ENCODE peak calls at places on chromosome 18, in five cellular contexts. P is HepG2, M is body of pancreas, Q is spleen, Y is testis. K is an unnamed sample.

GRCh38 chr18:69947361-69948106 is at the start of gene CD226:
- DNase-seq in P (no peak), M (no peak), Q (no peak), Y (no peak), K (no peak)

GRCh38 chr18:3486514-3486913 is 36.5 kb downstream of the TGIF1 start:
- DNase-seq in P (no peak), M (no peak), Q (peak; percentile 77), Y (no peak), K (no peak)

GRCh38 chr18:74115046-74115445 is 32.6 kb downstream of the FBXO15 start:
- DNase-seq in P (no peak), M (no peak), Q (peak; percentile 43), Y (no peak), K (no peak)

GRCh38 chr18:36212301-36212977 is 25.1 kb downstream of the MOCOS start:
- DNase-seq in P (no peak), M (no peak), Q (peak; percentile 59), Y (peak; percentile 29), K (no peak)

GRCh38 chr18:58581265-58581664 is 47.6 kb downstream of the ALPK2 start:
- DNase-seq in P (no peak), M (no peak), Q (no peak), Y (no peak), K (no peak)

GRCh38 chr18:59141294-59142068 is 1.8 kb downstream of the SEC11C start:
- DNase-seq in P (peak; percentile 97), M (no peak), Q (no peak), Y (no peak), K (no peak)

GRCh38 chr18:23862071-23862470 is 152.5 kb upstream of the TTC39C start:
- DNase-seq in P (no peak), M (no peak), Q (no peak), Y (no peak), K (no peak)

GRCh38 chr18:74994502-74995403 is 214.2 kb downstream of the PTGR3 start:
- DNase-seq in P (no peak), M (no peak), Q (no peak), Y (no peak), K (no peak)

GRCh38 chr18:48136051-48136543 is 205.6 kb upstream of the SMAD2 start:
- DNase-seq in P (no peak), M (peak; percentile 28), Q (peak; percentile 75), Y (peak; percentile 42), K (peak; percentile 61)

GRCh38 chr18:75290737-75291358 is 80.3 kb downstream of the TSHZ1 start:
- DNase-seq in P (peak; percentile 78), M (no peak), Q (no peak), Y (no peak), K (no peak)

GRCh38 chr18:3901811-3902210 is 451.8 kb downstream of the TGIF1 start:
- DNase-seq in P (no peak), M (no peak), Q (no peak), Y (no peak), K (no peak)

GRCh38 chr18:70337139-70337972 is 48.5 kb downstream of the SOCS6 start:
- DNase-seq in P (peak; percentile 81), M (peak; percentile 21), Q (no peak), Y (no peak), K (peak; percentile 33)

GRCh38 chr18:3248670-3249359 is 1.2 kb downstream of the MYL12A start:
- DNase-seq in P (peak; percentile 61), M (peak; percentile 53), Q (no peak), Y (peak; percentile 40), K (no peak)

GRCh38 chr18:55501594-55502345 is 86.2 kb downstream of the TCF4 start:
- DNase-seq in P (no peak), M (no peak), Q (no peak), Y (no peak), K (no peak)

GRCh38 chr18:6920099-6920955 is 190.8 kb downstream of the ARHGAP28 start:
- DNase-seq in P (peak; percentile 61), M (peak; percentile 82), Q (no peak), Y (peak; percentile 82), K (peak; percentile 77)

GRCh38 chr18:63443820-63444219 is 21.5 kb upstream of the VPS4B start:
- DNase-seq in P (no peak), M (no peak), Q (no peak), Y (no peak), K (no peak)

GRCh38 chr18:69250305-69251151 is 150.2 kb upstream of the DOK6 start:
- DNase-seq in P (no peak), M (peak; percentile 3), Q (no peak), Y (no peak), K (no peak)

GRCh38 chr18:57137847-57138246 is 9.0 kb upstream of the BOD1L2 start:
- DNase-seq in P (no peak), M (no peak), Q (no peak), Y (no peak), K (no peak)
- TF ChIP-seq POLR2A in P (no peak), M (no peak), Q (no peak), Y (no peak), K (no peak)

GRCh38 chr18:8684577-8684976 is 20.8 kb upstream of the MTCL1 start:
- DNase-seq in P (no peak), M (no peak), Q (no peak), Y (no peak), K (no peak)
- TF ChIP-seq POLR2A in P (no peak), M (no peak), Q (no peak), Y (no peak), K (no peak)

DNA sequence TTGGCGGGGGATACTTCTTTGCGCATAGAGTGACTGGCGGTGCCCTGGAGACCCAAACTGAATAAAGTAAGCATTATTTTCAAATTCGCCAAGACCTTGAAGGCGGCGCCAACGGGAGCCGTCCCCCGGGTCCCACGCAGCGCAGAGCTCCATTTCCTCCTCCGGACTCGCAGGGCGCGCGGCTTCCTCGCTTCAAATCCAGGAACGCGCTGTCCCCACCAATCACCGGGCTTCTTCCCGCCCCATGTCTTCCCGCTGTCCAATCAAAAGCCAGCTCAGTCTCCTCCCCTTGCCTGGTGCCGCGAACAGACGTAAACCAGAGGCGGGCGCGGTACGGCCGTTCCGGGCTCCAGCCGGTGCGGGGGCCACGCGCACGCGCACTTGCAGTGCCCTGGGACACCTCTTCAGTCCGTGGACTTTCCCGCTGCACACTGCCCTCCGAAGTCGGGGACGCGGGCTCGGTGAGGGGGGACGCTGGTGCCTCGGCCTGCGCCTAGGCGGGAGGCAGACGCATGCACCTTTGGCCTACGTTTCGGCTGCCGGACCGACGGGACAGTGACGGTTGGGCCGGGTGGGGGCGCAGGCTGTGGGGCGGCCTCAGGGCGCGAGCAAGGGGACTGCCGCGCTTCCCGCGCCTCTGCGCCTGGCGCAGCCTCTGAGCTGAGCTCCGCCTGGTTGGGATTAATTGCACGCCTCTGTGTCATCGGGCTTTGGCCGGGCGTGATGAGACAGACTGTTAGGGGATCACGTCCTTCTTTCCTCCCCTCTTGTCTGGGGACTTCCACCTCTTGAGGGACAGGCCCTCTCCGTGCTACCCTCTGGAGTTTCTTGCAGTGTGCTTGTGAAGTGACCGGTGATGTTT is at the start of gene CEP192:
- DNase-seq in P (peak; percentile 96), M (peak; percentile 98), Q (peak; percentile 98), Y (peak; percentile 99), K (peak; percentile 97)
- TF ChIP-seq POLR2A in P (peak; percentile 85), M (peak; percentile 85), Q (no peak), Y (peak; percentile 15), K (peak; percentile 36)

GRCh38 chr18:9474983-9475642 is at the start of gene RALBP1:
- DNase-seq in P (peak; percentile 98), M (peak; percentile 99), Q (peak; percentile 100), Y (peak; percentile 99), K (peak; percentile 100)
- TF ChIP-seq POLR2A in P (peak; percentile 78), M (peak; percentile 79), Q (no peak), Y (peak; percentile 25), K (no peak)

DNA sequence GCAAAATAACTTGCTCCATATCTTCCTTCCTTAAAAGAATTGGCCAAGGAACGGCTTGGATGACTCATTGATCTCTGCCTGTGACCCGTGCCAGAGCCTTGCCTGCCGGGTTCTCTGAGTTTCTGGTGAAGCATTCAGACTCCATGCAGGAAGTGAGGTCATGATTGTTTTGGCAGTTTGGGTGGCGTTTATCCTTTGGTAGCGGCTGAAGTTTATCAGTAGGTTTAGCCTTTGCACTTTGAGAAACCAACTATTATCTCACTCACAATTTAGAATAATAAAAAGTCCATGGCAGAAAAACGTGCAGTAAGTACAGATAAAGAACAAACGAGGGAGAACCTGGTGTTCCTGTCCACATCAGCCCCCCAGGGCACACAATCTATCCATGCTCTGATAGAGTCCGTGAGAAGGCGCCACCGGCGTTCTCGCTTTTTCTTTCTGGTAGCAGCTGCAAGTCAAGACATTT is 15.0 kb upstream of the CTAGE1 start:
- DNase-seq in P (no peak), M (peak; percentile 93), Q (no peak), Y (peak; percentile 32), K (peak; percentile 82)
- TF ChIP-seq POLR2A in P (no peak), M (peak; percentile 22), Q (no peak), Y (no peak), K (no peak)

GRCh38 chr18:9835796-9836195 is 50.0 kb upstream of the TXNDC2 start:
- DNase-seq in P (no peak), M (no peak), Q (no peak), Y (no peak), K (no peak)
- TF ChIP-seq POLR2A in P (no peak), M (no peak), Q (no peak), Y (no peak), K (no peak)

GRCh38 chr18:46097853-46098615 is at the start of gene ATP5F1A:
- DNase-seq in P (peak; percentile 77), M (peak; percentile 91), Q (peak; percentile 96), Y (peak; percentile 95), K (peak; percentile 86)
- TF ChIP-seq POLR2A in P (peak; percentile 91), M (peak; percentile 86), Q (no peak), Y (no peak), K (peak; percentile 48)

GRCh38 chr18:49486959-49487710 is at the start of gene C18orf32:
- DNase-seq in P (peak; percentile 87), M (peak; percentile 95), Q (peak; percentile 99), Y (peak; percentile 96), K (peak; percentile 96)
- TF ChIP-seq POLR2A in P (peak; percentile 79), M (peak; percentile 91), Q (peak; percentile 46), Y (peak; percentile 92), K (no peak)

GRCh38 chr18:79366177-79367094 is 29.3 kb upstream of the NFATC1 start:
- DNase-seq in P (no peak), M (no peak), Q (no peak), Y (no peak), K (no peak)

GRCh38 chr18:79365701-79366100 is 30.0 kb upstream of the NFATC1 start:
- DNase-seq in P (no peak), M (no peak), Q (no peak), Y (no peak), K (no peak)

GRCh38 chr18:79368681-79369080 is 27.0 kb upstream of the NFATC1 start:
- DNase-seq in P (no peak), M (no peak), Q (peak; percentile 81), Y (peak; percentile 8), K (no peak)

GRCh38 chr18:79367989-79368388 is 27.7 kb upstream of the NFATC1 start:
- DNase-seq in P (no peak), M (no peak), Q (no peak), Y (peak; percentile 28), K (no peak)

GRCh38 chr18:79367480-79367879 is 28.2 kb upstream of the NFATC1 start:
- DNase-seq in P (no peak), M (no peak), Q (no peak), Y (peak; percentile 9), K (no peak)
- TF ChIP-seq POLR2A in P (no peak), M (no peak), Q (no peak), Y (no peak), K (no peak)

GRCh38 chr18:56638232-56639093 is at the start of gene TXNL1:
- DNase-seq in P (peak; percentile 96), M (peak; percentile 99), Q (peak; percentile 99), Y (peak; percentile 99), K (peak; percentile 99)
- TF ChIP-seq POLR2A in P (peak; percentile 94), M (peak; percentile 94), Q (peak; percentile 70), Y (peak; percentile 9), K (no peak)